ENCODE peak calls at places on chromosomes 1 and 21, in four cellular contexts. X is GM12878, W is K562, V is HepG2. R is an unnamed sample.

GRCh38 chr1:63624911-63625310 is 31.7 kb downstream of the PGM1 start:
- DNase-seq in X (no peak), V (no peak), W (no peak), R (no peak)

GRCh38 chr21:42833859-42834729 is 45.2 kb downstream of the WDR4 start:
- DNase-seq in V (no peak), X (no peak), W (peak), R (no peak)

GRCh38 chr1:154768456-154769125 is 101.5 kb downstream of the KCNN3 start:
- DNase-seq in W (no peak), X (no peak), V (no peak), R (no peak)

GRCh38 chr1:193971595-193971994 is 785.2 kb upstream of the B3GALT2 start:
- DNase-seq in V (no peak), X (no peak), W (no peak), R (no peak)

GRCh38 chr21:35275776-35276175 is 226.7 kb upstream of the RUNX1 start:
- DNase-seq in W (no peak), V (no peak), X (no peak), R (no peak)

GRCh38 chr1:181021811-181022434 is 747 bp downstream of the STX6 start:
- DNase-seq in W (peak), V (peak), X (no peak), R (no peak)

GRCh38 chr1:232149302-232150201 is 480.4 kb downstream of the SIPA1L2 start:
- DNase-seq in V (no peak), X (no peak), W (no peak), R (no peak)

GRCh38 chr1:10866314-10867091 is 70.1 kb upstream of the CASZ1 start:
- DNase-seq in V (peak), X (no peak), W (no peak), R (no peak)

DNA sequence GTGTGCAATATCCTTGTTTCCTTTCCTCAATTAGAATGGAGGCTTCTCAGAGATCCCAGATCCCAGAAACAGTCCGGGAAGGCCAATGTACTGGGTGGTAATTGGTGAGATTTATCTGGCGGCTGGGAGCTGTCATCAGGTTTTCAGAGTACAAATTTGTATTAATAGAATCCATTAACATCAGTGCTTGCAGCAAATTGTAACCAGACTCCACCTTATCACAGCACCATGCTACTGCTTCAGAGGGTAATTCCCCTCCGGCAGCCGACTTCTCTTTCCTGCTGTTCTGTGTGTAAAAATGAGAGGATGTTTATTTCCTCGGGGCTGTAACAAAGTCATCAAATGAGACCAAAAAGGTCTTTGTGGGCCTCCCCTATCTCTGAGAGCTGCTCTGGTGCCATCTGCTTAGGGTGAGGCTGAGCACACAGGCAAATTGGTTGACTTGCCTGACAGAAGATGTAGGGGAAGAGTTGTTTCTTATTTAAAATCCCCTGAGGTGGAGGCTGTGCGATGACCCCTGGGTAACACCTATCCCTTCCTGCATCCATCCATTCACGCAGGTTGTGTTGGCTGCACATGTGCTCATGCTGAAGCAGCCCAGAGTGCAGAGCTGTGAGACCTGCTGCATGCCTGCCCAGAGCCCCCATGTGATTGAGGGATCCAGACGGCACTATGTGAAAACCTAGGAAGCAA is 19.2 kb downstream of the NFASC start:
- DNase-seq in W (no peak), X (no peak), V (no peak), R (no peak)
- TF ChIP-seq MAX in W (no peak), X (no peak), V (no peak), R (no peak)

GRCh38 chr1:27648602-27649305 is 13.8 kb upstream of the FGR start:
- DNase-seq in X (no peak), V (no peak), W (no peak), R (no peak)
- TF ChIP-seq REST in X (no peak), V (no peak), W (no peak), R (no peak)

DNA sequence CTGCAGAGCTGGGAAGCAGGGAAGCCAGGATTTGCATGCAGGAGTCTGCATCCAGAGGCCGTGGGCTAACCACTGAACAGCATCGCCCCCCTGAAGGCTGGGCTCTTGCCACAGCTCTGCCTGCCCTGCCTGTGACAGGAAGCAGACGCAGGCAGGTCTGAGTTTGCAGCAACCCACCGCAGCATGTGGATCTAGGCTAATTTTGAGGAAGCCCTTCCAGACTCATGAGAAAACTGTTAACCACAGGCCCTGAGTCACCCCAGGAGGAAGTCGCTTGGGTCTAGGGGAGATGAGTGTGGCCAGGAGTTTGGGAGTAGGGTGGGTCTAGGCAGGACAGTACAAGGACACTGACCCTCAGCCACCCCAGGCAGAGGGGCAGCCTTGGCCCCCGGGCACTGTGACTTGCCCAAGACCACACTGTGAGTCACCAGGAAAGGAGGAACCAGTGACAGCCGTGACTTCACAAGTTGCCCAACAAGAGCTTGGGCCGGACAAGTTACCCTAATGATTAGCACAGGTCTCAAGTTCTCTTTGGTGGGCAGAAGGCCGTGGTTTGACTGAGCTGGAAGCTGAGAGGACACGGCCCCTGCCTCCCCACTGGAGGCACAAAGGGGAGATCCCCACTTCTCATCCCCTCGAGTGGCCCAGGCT is 904 bp downstream of the LAPTM5 start:
- DNase-seq in X (no peak), W (peak), V (no peak), R (no peak)
- TF ChIP-seq ZNF274 in X (no peak), W (no peak), V (no peak), R (no peak)

GRCh38 chr1:119621714-119622113 is 26.4 kb downstream of the ZNF697 start:
- DNase-seq in V (no peak), W (no peak), X (no peak), R (no peak)
- TF ChIP-seq MAX in V (no peak), W (no peak), X (no peak), R (no peak)

GRCh38 chr1:109792056-109792831 is 28.5 kb upstream of the EPS8L3 start:
- DNase-seq in X (no peak), V (peak), W (peak), R (no peak)
- TF ChIP-seq REST in X (no peak), V (no peak), W (no peak), R (no peak)

GRCh38 chr1:222712253-222713090 is at the start of the genes AIDA and BROX:
- DNase-seq in V (peak), W (peak), X (no peak), R (peak)
- TF ChIP-seq ZNF274 in V (peak), W (no peak), X (no peak), R (no peak)

DNA sequence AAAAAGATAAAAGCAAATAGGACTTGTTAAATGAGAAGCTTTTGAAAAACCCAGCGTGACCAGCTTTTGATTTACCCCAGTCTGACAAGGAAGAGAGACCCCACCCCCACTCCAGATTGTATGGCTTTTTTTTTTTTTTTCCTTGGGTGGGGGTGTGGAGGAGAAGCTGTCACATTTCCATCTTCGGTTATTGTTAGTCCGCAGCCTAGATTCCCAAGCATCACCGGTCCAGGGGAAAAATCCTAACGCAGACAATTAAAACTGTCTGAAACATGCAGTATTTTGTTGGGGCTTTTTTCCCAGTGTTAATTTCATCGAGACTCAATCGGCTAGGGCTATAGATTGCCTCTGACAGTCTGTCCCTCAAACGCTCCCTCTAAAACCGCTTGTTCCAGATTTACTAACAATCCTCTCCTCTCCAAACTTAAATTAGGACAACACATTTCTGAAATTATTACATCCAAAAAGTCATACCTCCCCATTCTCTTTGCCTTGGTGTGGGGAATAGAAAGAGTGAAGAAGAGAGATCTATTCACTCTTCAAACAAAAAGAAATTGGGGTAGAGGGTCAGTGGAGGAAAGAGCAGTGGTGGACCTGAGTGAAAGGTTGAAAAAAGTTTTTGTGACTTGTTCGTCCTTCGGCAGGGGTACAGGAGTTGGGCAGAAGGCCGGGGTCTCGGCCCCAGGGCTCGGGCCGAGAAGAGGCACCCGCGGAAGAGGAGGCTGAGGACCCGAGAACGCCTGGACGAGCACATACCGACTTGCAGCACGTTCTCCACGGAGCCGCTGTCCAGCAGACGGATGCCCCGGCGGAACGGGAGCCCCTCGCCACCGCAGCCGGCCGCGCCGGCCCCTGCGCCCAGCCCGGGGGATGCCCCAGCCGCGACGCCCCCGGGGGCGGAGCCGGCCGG is 1.1 kb downstream of the ZSWIM5 start:
- DNase-seq in X (no peak), V (peak), W (no peak), R (no peak)
- TF ChIP-seq MAX in X (no peak), V (no peak), W (no peak), R (no peak)